ENCODE peak calls at places on chromosomes 2 and 18, in ten cellular contexts. P is prostate gland; Z is stimulated activated naive CD8-positive, alpha-beta T cell treated with anti-CD3 and anti-CD28 coated beads, Interleukin-15, amount 100 ng/mL, for 72 hours; N is neuronal stem cell; S is cardiac muscle cell; C is ELR; K is stimulated activated CD4-positive, alpha-beta T cell treated with anti-CD3 and anti-CD28 coated beads, Interleukin-12 subunit alpha, Interleukin-12 subunit beta, amount 100 ng/mL, for 4 hours; X is mesothelial cell of epicardium; E is skeletal muscle cell; Q is cardiac fibroblast. F is an unnamed sample.

GRCh38 chr2:177578454-177578853 is 185.9 kb downstream of the AGPS start:
- DNase-seq in Z (no peak), E (no peak), S (no peak), X (no peak), P (no peak), C (no peak), K (no peak), N (no peak), Q (no peak), F (no peak)

GRCh38 chr2:109597283-109597682 is 16.5 kb downstream of the SEPTIN10 start:
- DNase-seq in K (no peak), E (no peak), Z (no peak), X (no peak), Q (no peak), P (no peak), C (no peak), N (no peak), S (no peak), F (no peak)

GRCh38 chr2:160394153-160394552 is 99.5 kb downstream of the RBMS1 start:
- DNase-seq in K (no peak), Z (no peak), Q (no peak), N (no peak), E (no peak), C (peak; percentile 42), P (no peak), X (no peak), S (no peak), F (peak; percentile 14)

GRCh38 chr2:162233197-162233596 is 10.0 kb downstream of the FAP start:
- DNase-seq in Q (peak; percentile 90), K (no peak), E (peak; percentile 66), S (peak; percentile 87), P (no peak), X (no peak), C (peak; percentile 87), N (no peak), Z (no peak), F (no peak)

GRCh38 chr2:84234103-84234502 is 225.0 kb downstream of the SUCLG1 start:
- DNase-seq in E (no peak), Z (no peak), P (no peak), K (no peak), S (no peak), C (peak; percentile 36), X (no peak), Q (no peak), N (no peak), F (no peak)

GRCh38 chr18:12397793-12398192 is 9.9 kb upstream of the PRELID3A start:
- DNase-seq in Z (no peak), P (no peak), K (no peak), E (no peak), S (no peak), N (no peak), C (no peak), X (no peak), Q (no peak), F (no peak)

GRCh38 chr2:97714950-97715652 is 1.7 kb downstream of the ZAP70 start:
- DNase-seq in Z (no peak), K (no peak), S (no peak), X (no peak), C (no peak), P (no peak), Q (no peak), N (no peak), E (no peak), F (no peak)

GRCh38 chr2:112216158-112216557 is 38.7 kb downstream of the ZC3H8 start:
- DNase-seq in Z (no peak), E (no peak), P (no peak), C (no peak), S (peak; percentile 56), Q (peak; percentile 49), N (no peak), K (no peak), X (no peak), F (no peak)

GRCh38 chr2:46717733-46718121 is 197.9 kb downstream of the MCFD2 start:
- DNase-seq in K (no peak), C (peak; percentile 38), N (no peak), Z (no peak), P (no peak), X (no peak), Q (peak; percentile 45), E (no peak), S (no peak), F (no peak)

GRCh38 chr18:39796413-39796812 is 2158.6 kb upstream of the PIK3C3 start:
- DNase-seq in C (no peak), P (no peak), Q (no peak), X (no peak), E (no peak), Z (no peak), K (no peak), N (no peak), S (no peak), F (no peak)

GRCh38 chr2:9030190-9030589 is 26.7 kb upstream of the MBOAT2 start:
- DNase-seq in E (no peak), C (no peak), X (no peak), Z (no peak), N (no peak), Q (no peak), P (no peak), K (no peak), S (no peak), F (no peak)

GRCh38 chr18:74541703-74542555 is 7.6 kb downstream of the CNDP1 start:
- DNase-seq in N (no peak), E (no peak), Z (no peak), Q (peak; percentile 31), S (no peak), K (no peak), C (no peak), X (no peak), P (no peak), F (no peak)

GRCh38 chr2:45458909-45459563 is 152.0 kb downstream of the SRBD1 start:
- DNase-seq in C (peak; percentile 68), S (peak; percentile 75), E (no peak), X (no peak), N (no peak), Z (no peak), Q (peak; percentile 81), P (peak; percentile 63), K (no peak), F (no peak)

GRCh38 chr2:205590759-205591158 is 91.5 kb upstream of the NRP2 start:
- DNase-seq in P (no peak), K (no peak), X (no peak), C (peak; percentile 10), Q (peak; percentile 59), S (peak; percentile 16), Z (no peak), E (peak; percentile 72), N (no peak), F (no peak)

GRCh38 chr2:188291617-188292445 is at the start of gene GULP1:
- DNase-seq in S (peak; percentile 76), Z (peak; percentile 13), P (peak; percentile 70), E (peak; percentile 23), Q (peak; percentile 80), K (no peak), C (peak; percentile 83), N (peak; percentile 83), X (peak; percentile 69), F (no peak)

GRCh38 chr2:173590278-173590811 is 235.7 kb downstream of the CDCA7 start:
- DNase-seq in N (no peak), E (peak; percentile 96), C (peak; percentile 94), K (no peak), P (no peak), X (no peak), Q (peak; percentile 98), S (peak; percentile 81), Z (no peak), F (no peak)

GRCh38 chr18:2916184-2916583 is 69.4 kb downstream of the EMILIN2 start:
- DNase-seq in K (no peak), Z (no peak), S (no peak), E (no peak), X (no peak), Q (no peak), C (no peak), P (no peak), N (no peak), F (no peak)

GRCh38 chr2:100887713-100888112 is 67.8 kb downstream of the NPAS2 start:
- DNase-seq in S (no peak), Q (no peak), Z (no peak), E (no peak), X (no peak), N (no peak), K (no peak), C (no peak), P (peak; percentile 73), F (no peak)

GRCh38 chr2:6864938-6865345 is 765 bp downstream of the CMPK2 start:
- DNase-seq in Z (no peak), K (no peak), S (no peak), N (no peak), P (no peak), C (no peak), X (no peak), Q (no peak), E (no peak), F (no peak)

GRCh38 chr2:24898122-24899109 is 21.6 kb downstream of the ADCY3 start:
- DNase-seq in X (no peak), C (no peak), Z (no peak), K (no peak), P (no peak), S (no peak), E (no peak), Q (no peak), N (no peak), F (no peak)